ENCODE peak calls at places on chromosomes 5 and 9, in eight cellular contexts. L is HCT116, W is SK-N-SH, O is GM23338, J is A549, H is HepG2, A is GM12878, I is K562. Z is an unnamed sample.

GRCh38 chr5:60334281-60334713 is 365.7 kb downstream of the DEPDC1B start:
- DNase-seq in L (no peak), W (no peak), O (no peak), J (peak; percentile 4), H (peak; percentile 18), A (no peak), I (no peak), Z (no peak)

GRCh38 chr9:112332272-112332671 is 1.1 kb downstream of the PTBP3 start:
- DNase-seq in L (no peak), W (no peak), O (no peak), J (no peak), H (no peak), A (no peak), I (no peak), Z (no peak)

GRCh38 chr5:68343421-68343826 is 127.9 kb downstream of the PIK3R1 start:
- DNase-seq in L (no peak), W (no peak), O (no peak), J (peak; percentile 36), H (no peak), A (peak; percentile 55), I (peak; percentile 45), Z (no peak)

GRCh38 chr5:69369369-69370121 is at the start of the genes AK6, RAD17 and TAF9:
- DNase-seq in L (peak; percentile 83), W (peak; percentile 93), O (peak; percentile 95), J (peak; percentile 90), H (peak; percentile 86), A (peak; percentile 76), I (peak; percentile 88), Z (peak; percentile 88)

GRCh38 chr5:135379052-135379654 is 19.9 kb downstream of the MACROH2A1 start:
- DNase-seq in L (no peak), W (no peak), O (no peak), J (no peak), H (no peak), A (no peak), I (no peak), Z (no peak)

GRCh38 chr5:127958421-127959011 is 125.0 kb upstream of the SLC12A2 start:
- DNase-seq in L (no peak), W (no peak), O (no peak), J (no peak), H (peak; percentile 78), A (no peak), I (no peak), Z (no peak)

GRCh38 chr5:178793156-178793555 is 62.7 kb upstream of the ZNF354A start:
- DNase-seq in L (peak; percentile 16), W (peak; percentile 71), O (peak; percentile 90), J (no peak), H (peak; percentile 21), A (no peak), I (peak; percentile 17), Z (no peak)

GRCh38 chr9:131279927-131280530 is 3.7 kb upstream of the FAM78A start:
- DNase-seq in L (no peak), W (no peak), O (no peak), J (no peak), H (no peak), A (no peak), I (no peak), Z (no peak)

GRCh38 chr5:87127956-87128687 is 139.6 kb upstream of the RASA1 start:
- DNase-seq in L (no peak), W (no peak), O (no peak), J (no peak), H (no peak), A (no peak), I (no peak), Z (no peak)

GRCh38 chr5:1637639-1638481 is 114.1 kb upstream of the LPCAT1 start:
- DNase-seq in L (no peak), W (no peak), O (no peak), J (no peak), H (no peak), A (no peak), I (no peak), Z (no peak)

GRCh38 chr9:35923927-35924763 is 14.9 kb downstream of the SPAAR start:
- DNase-seq in L (peak; percentile 44), W (no peak), O (no peak), J (peak; percentile 61), H (no peak), A (no peak), I (peak; percentile 58), Z (no peak)

GRCh38 chr5:89255845-89256463 is 373.0 kb upstream of the MEF2C start:
- DNase-seq in L (peak; percentile 56), W (no peak), O (peak; percentile 60), J (peak; percentile 3), H (no peak), A (no peak), I (peak; percentile 67), Z (no peak)

GRCh38 chr5:23631283-23632045 is 124.1 kb downstream of the PRDM9 start:
- DNase-seq in L (no peak), W (no peak), O (no peak), J (peak; percentile 3), H (no peak), A (no peak), I (no peak), Z (no peak)

GRCh38 chr5:133214153-133214820 is 162.5 kb downstream of the HSPA4 start:
- DNase-seq in L (no peak), W (no peak), O (no peak), J (no peak), H (no peak), A (no peak), I (no peak), Z (no peak)
- TF ChIP-seq REST in L (no peak), W (no peak), O (no peak), J (no peak), H (no peak), A (no peak), I (no peak), Z (no peak)

GRCh38 chr9:37385286-37385685 is 37.2 kb upstream of the GRHPR start:
- DNase-seq in L (no peak), W (no peak), O (no peak), J (no peak), H (no peak), A (no peak), I (no peak), Z (no peak)
- H3K4me1 ChIP-seq in L (peaks cover 5% of the 10 kb centered on the region), W (no peaks in the 10 kb centered on the region), O (no peaks in the 10 kb centered on the region), J (no peaks in the 10 kb centered on the region), H (peaks cover 17% of the 10 kb centered on the region), A (peaks cover 52% of the 10 kb centered on the region), I (peaks cover 12% of the 10 kb centered on the region), Z (no peaks in the 10 kb centered on the region)

GRCh38 chr5:73201547-73202513 is 28.8 kb downstream of the TMEM174 start:
- DNase-seq in L (peak; percentile 78), W (peak; percentile 89), O (peak; percentile 94), J (peak; percentile 92), H (peak; percentile 63), A (no peak), I (peak; percentile 84), Z (peak; percentile 45)
- TF ChIP-seq CTCF in L (peak; percentile 81), W (peak; percentile 67), O (peak; percentile 91), J (peak; percentile 83), H (peak; percentile 94), A (peak; percentile 80), I (peak; percentile 79), Z (peak; percentile 97)

GRCh38 chr5:180618487-180618829 is 27.2 kb upstream of the SCGB3A1 start:
- DNase-seq in L (no peak), W (no peak), O (no peak), J (no peak), H (no peak), A (no peak), I (no peak), Z (no peak)
- TF ChIP-seq REST in L (no peak), W (no peak), O (no peak), J (no peak), H (no peak), A (no peak), I (no peak), Z (no peak)

Z was measured in Panc1.